ENCODE peak calls at places on chromosomes 4 and X, in five cellular contexts. D is activated CD4-positive, alpha-beta T cell treated with anti-CD3 and anti-CD28 coated beads for 48 hours; K is KBM-7; P is right atrium auricular region; Z is COR-L47. M is an unnamed sample.

GRCh38 chr4:10589808-10590207 is 94.8 kb downstream of the CLNK start:
- DNase-seq in P (no peak), K (no peak), D (no peak), Z (no peak), M (no peak)

GRCh38 chrX:115898382-115899001 is 272.1 kb upstream of the AGTR2 start:
- DNase-seq in P (no peak), Z (peak; percentile 42), K (peak; percentile 14), D (no peak), M (no peak)

GRCh38 chr4:77236806-77237205 is 79.8 kb downstream of the CCNG2 start:
- DNase-seq in P (no peak), D (no peak), K (no peak), Z (no peak), M (no peak)

GRCh38 chr4:107939307-107939706 is 8.0 kb downstream of the CYP2U1 start:
- DNase-seq in Z (no peak), P (no peak), K (no peak), D (no peak), M (no peak)

GRCh38 chr4:4719446-4719845 is 140.0 kb upstream of the MSX1 start:
- DNase-seq in P (no peak), K (no peak), Z (no peak), D (no peak), M (no peak)

GRCh38 chr4:90187148-90187884 is 60.1 kb downstream of the CCSER1 start:
- DNase-seq in Z (peak; percentile 81), K (no peak), P (no peak), D (no peak), M (no peak)

GRCh38 chr4:32135642-32136041 is 1415.5 kb downstream of the PCDH7 start:
- DNase-seq in Z (no peak), K (no peak), P (no peak), D (no peak), M (no peak)

GRCh38 chr4:103136671-103137445 is 37.2 kb upstream of the BDH2 start:
- DNase-seq in Z (no peak), D (no peak), K (no peak), P (no peak), M (no peak)

GRCh38 chr4:152259866-152260265 is 276.0 kb downstream of the FBXW7 start:
- DNase-seq in Z (no peak), P (no peak), D (no peak), K (no peak), M (no peak)

GRCh38 chrX:13452283-13452682 is 117.1 kb upstream of the EGFL6 start:
- DNase-seq in K (no peak), P (no peak), D (no peak), Z (no peak), M (no peak)

GRCh38 chr4:10753326-10753725 is 68.8 kb upstream of the CLNK start:
- DNase-seq in K (no peak), Z (no peak), D (no peak), P (no peak), M (no peak)

GRCh38 chr4:47816748-47817147 is 21.1 kb downstream of the CORIN start:
- DNase-seq in Z (no peak), P (no peak), D (no peak), K (no peak), M (no peak)

GRCh38 chrX:6782831-6783230 is 247.9 kb upstream of the VCX3A start:
- DNase-seq in Z (no peak), K (no peak), D (no peak), P (no peak), M (no peak)

GRCh38 chrX:3711331-3711917 is 2.0 kb downstream of the PRKX start:
- DNase-seq in K (no peak), P (no peak), Z (peak; percentile 5), D (peak; percentile 12), M (no peak)

GRCh38 chr4:137768881-137769280 is 236.6 kb upstream of the PCDH18 start:
- DNase-seq in D (no peak), K (peak; percentile 1), Z (no peak), P (no peak), M (no peak)

GRCh38 chrX:1389993-1390285 is 2.0 kb downstream of the SLC25A6 start:
- DNase-seq in K (no peak), Z (no peak), P (peak; percentile 34), D (no peak), M (no peak)

GRCh38 chrX:126836195-126836594 is 16.7 kb downstream of the PRR32 start:
- DNase-seq in Z (no peak), D (no peak), P (no peak), K (no peak), M (no peak)

GRCh38 chr4:61837395-61837794 is 637.3 kb downstream of the ADGRL3 start:
- DNase-seq in P (no peak), D (no peak), Z (no peak), K (no peak), M (no peak)

GRCh38 chrX:3317191-3317718 is 29.2 kb downstream of the MXRA5 start:
- DNase-seq in Z (no peak), K (no peak), P (no peak), D (no peak), M (no peak)

GRCh38 chr4:189178125-189178746 is 762.4 kb upstream of the FRG1 start:
- DNase-seq in P (no peak), Z (no peak), D (no peak), K (no peak), M (no peak)

GRCh38 chrX:105745863-105746262 is 76.5 kb upstream of the NRK start:
- DNase-seq in Z (no peak), K (no peak), D (no peak), P (no peak), M (no peak)

GRCh38 chr4:128521634-128522253 is 234.1 kb upstream of the PGRMC2 start:
- DNase-seq in D (no peak), Z (no peak), P (no peak), K (no peak), M (no peak)

GRCh38 chr4:123312951-123313592 is 83.5 kb upstream of the SPRY1 start:
- DNase-seq in D (no peak), K (no peak), P (no peak), Z (no peak), M (no peak)

M was measured in coronary artery.